ENCODE peak calls at places on chromosomes 5 and 9, in four cellular contexts. T is H9, U is MM.1S, Y is upper lobe of right lung. N is an unnamed sample.
A peak's percentile ranks its signal among the peaks of the same experiment; 100 is the strongest.

GRCh38 chr9:7097785-7098420 is 340.1 kb downstream of the KDM4C start:
- DNase-seq in T (no peak), U (no peak), Y (no peak), N (no peak)

GRCh38 chr5:122815218-122815767 is 30.1 kb upstream of the SNX24 start:
- DNase-seq in T (no peak), U (no peak), Y (no peak), N (no peak)

GRCh38 chr5:61416010-61416409 is 84.0 kb downstream of the ZSWIM6 start:
- DNase-seq in T (no peak), U (no peak), Y (no peak), N (no peak)

GRCh38 chr9:121156263-121156731 is 45.4 kb downstream of the RAB14 start:
- DNase-seq in T (no peak), U (peak; percentile 69), Y (no peak), N (no peak)

GRCh38 chr9:14098102-14098501 is 215.8 kb downstream of the NFIB start:
- DNase-seq in T (no peak), U (no peak), Y (no peak), N (no peak)

GRCh38 chr9:123048748-123049147 is 15.3 kb downstream of the GPR21 start:
- DNase-seq in T (no peak), U (no peak), Y (no peak), N (no peak)

GRCh38 chr5:65961644-65962043 is 35.3 kb downstream of the ERBIN start:
- DNase-seq in T (no peak), U (no peak), Y (no peak), N (no peak)

GRCh38 chr5:137730331-137730730 is 5.6 kb downstream of the KLHL3 start:
- DNase-seq in T (no peak), U (no peak), Y (no peak), N (no peak)

GRCh38 chr5:172179032-172179989 is 8.7 kb downstream of the STK10 start:
- DNase-seq in T (peak; percentile 57), U (peak; percentile 73), Y (no peak), N (no peak)

GRCh38 chr5:152994040-152994439 is 496.4 kb upstream of the GRIA1 start:
- DNase-seq in T (no peak), U (no peak), Y (no peak), N (no peak)

GRCh38 chr9:133889498-133890301 is 102.4 kb downstream of the VAV2 start:
- DNase-seq in T (no peak), U (no peak), Y (no peak), N (no peak)

GRCh38 chr5:143552680-143553079 is 149.2 kb upstream of the NR3C1 start:
- DNase-seq in T (no peak), U (no peak), Y (no peak), N (no peak)

GRCh38 chr9:130271473-130271872 is 5.9 kb downstream of the HMCN2 start:
- DNase-seq in T (no peak), U (no peak), Y (no peak), N (no peak)

GRCh38 chr5:124806026-124806856 is 59.8 kb upstream of the ZNF608 start:
- DNase-seq in T (peak; percentile 51), U (no peak), Y (peak; percentile 81), N (peak; percentile 92)

GRCh38 chr5:108801776-108802175 is 54.1 kb downstream of the FER start:
- DNase-seq in T (no peak), U (no peak), Y (no peak), N (no peak)

GRCh38 chr9:17847908-17848307 is 269.0 kb downstream of the SH3GL2 start:
- DNase-seq in T (no peak), U (no peak), Y (no peak), N (no peak)

GRCh38 chr5:75510417-75510835 is 1.0 kb downstream of the CERT1 start:
- DNase-seq in T (no peak), U (no peak), Y (no peak), N (no peak)

GRCh38 chr9:70013598-70014196 is 30.0 kb upstream of the MAMDC2 start:
- DNase-seq in T (no peak), U (no peak), Y (no peak), N (no peak)

GRCh38 chr5:145237843-145238242 is 597.3 kb downstream of the PRELID2 start:
- DNase-seq in T (peak; percentile 77), U (peak; percentile 68), Y (no peak), N (no peak)

GRCh38 chr5:67214713-67215591 is 18.4 kb upstream of the CD180 start:
- DNase-seq in T (no peak), U (no peak), Y (peak; percentile 73), N (no peak)

GRCh38 chr5:53249529-53249928 is 140.0 kb upstream of the MOCS2 start:
- DNase-seq in T (no peak), U (no peak), Y (no peak), N (no peak)

GRCh38 chr9:104572612-104573011 is 3.6 kb downstream of the OR13C8 start:
- DNase-seq in T (no peak), U (no peak), Y (no peak), N (no peak)

GRCh38 chr9:36843964-36844363 is 190.1 kb downstream of the PAX5 start:
- DNase-seq in T (no peak), U (peak; percentile 17), Y (no peak), N (no peak)

GRCh38 chr5:95261369-95262175 is 23.3 kb downstream of the MCTP1 start:
- DNase-seq in T (no peak), U (peak; percentile 37), Y (no peak), N (no peak)

GRCh38 chr5:4640793-4641192 is 499.3 kb upstream of the ADAMTS16 start:
- DNase-seq in T (peak; percentile 62), U (no peak), Y (no peak), N (no peak)

GRCh38 chr5:36590513-36591286 is 15.7 kb upstream of the SLC1A3 start:
- DNase-seq in T (no peak), U (no peak), Y (no peak), N (no peak)

GRCh38 chr5:102223542-102224444 is 72.3 kb downstream of the SLCO4C1 start:
- DNase-seq in T (no peak), U (peak; percentile 62), Y (no peak), N (no peak)

GRCh38 chr5:139808481-139809330 is 13.1 kb downstream of the PSD2 start:
- DNase-seq in T (peak; percentile 82), U (peak; percentile 39), Y (peak; percentile 70), N (peak; percentile 85)

GRCh38 chr5:78819166-78819565 is 165.9 kb downstream of the ARSB start:
- DNase-seq in T (no peak), U (no peak), Y (no peak), N (no peak)

GRCh38 chr5:84085387-84086041 is 299.2 kb downstream of the EDIL3 start:
- DNase-seq in T (no peak), U (no peak), Y (no peak), N (no peak)

GRCh38 chr5:74945561-74946165 is 79.5 kb upstream of the FAM169A start:
- DNase-seq in T (no peak), U (no peak), Y (no peak), N (no peak)

GRCh38 chr5:134905246-134905996 is 490 bp downstream of the PCBD2 start:
- DNase-seq in T (no peak), U (peak; percentile 78), Y (no peak), N (no peak)

GRCh38 chr5:73387630-73388370 is 60.8 kb downstream of the FOXD1 start:
- DNase-seq in T (no peak), U (peak; percentile 98), Y (no peak), N (no peak)

GRCh38 chr9:78369644-78370219 is 72.8 kb downstream of the PSAT1 start:
- DNase-seq in T (peak; percentile 86), U (no peak), Y (peak; percentile 82), N (no peak)

GRCh38 chr9:16321461-16322119 is 548.9 kb downstream of the BNC2 start:
- DNase-seq in T (peak; percentile 17), U (no peak), Y (no peak), N (no peak)

GRCh38 chr5:55714339-55714738 is 2.2 kb upstream of the SLC38A9 start:
- DNase-seq in T (peak; percentile 41), U (no peak), Y (no peak), N (no peak)
- TF ChIP-seq CTCF in T (peak; percentile 33), U (no peak), Y (no peak), N (peak; percentile 45)

GRCh38 chr9:97636903-97637302 is 3.3 kb downstream of the NCBP1 start:
- DNase-seq in T (no peak), U (no peak), Y (no peak), N (no peak)

GRCh38 chr9:97635026-97635425 is 1.4 kb downstream of the NCBP1 start:
- DNase-seq in T (no peak), U (no peak), Y (no peak), N (no peak)

GRCh38 chr9:97633859-97634485 is 351 bp downstream of the NCBP1 start:
- DNase-seq in T (no peak), U (peak; percentile 33), Y (no peak), N (no peak)

GRCh38 chr9:97640290-97640689 is 6.7 kb downstream of the NCBP1 start:
- DNase-seq in T (no peak), U (no peak), Y (no peak), N (no peak)

DNA sequence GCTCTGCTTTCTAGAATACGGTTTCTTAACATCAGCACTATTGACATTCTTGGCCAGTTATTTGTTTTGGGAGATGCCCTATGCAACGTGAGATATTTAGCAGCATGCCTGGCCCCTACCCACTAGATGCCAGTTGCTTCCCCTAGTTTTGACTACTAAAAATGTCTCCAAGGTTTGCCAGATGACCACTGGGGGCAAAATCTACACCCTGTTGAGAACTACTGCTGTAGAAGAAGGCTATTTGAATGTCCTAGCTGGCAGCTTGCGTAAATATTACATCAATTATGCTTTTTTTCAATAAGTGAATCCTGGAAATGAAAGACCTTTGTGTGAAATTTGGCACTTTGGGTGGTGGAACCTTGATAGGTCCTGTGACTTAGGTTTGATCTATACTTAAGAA is 5.0 kb downstream of the NCBP1 start:
- DNase-seq in T (no peak), U (no peak), Y (no peak), N (no peak)
- TF ChIP-seq CTCF in T (peak; percentile 49), U (peak; percentile 15), Y (no peak), N (peak; percentile 43)

GRCh38 chr5:38755171-38755570 is 90.6 kb upstream of the OSMR start:
- DNase-seq in T (no peak), U (no peak), Y (no peak), N (no peak)
- TF ChIP-seq CTCF in T (no peak), U (no peak), Y (no peak), N (peak; percentile 40)

GRCh38 chr5:81785311-81785710 is 34.4 kb upstream of the SSBP2 start:
- DNase-seq in T (no peak), U (no peak), Y (no peak), N (no peak)
- TF ChIP-seq CTCF in T (no peak), U (no peak), Y (no peak), N (no peak)

GRCh38 chr9:131528186-131528585 is 2.9 kb downstream of the UCK1 start:
- DNase-seq in T (no peak), U (no peak), Y (no peak), N (no peak)

GRCh38 chr9:131530546-131530929 is 525 bp downstream of the UCK1 start:
- DNase-seq in T (no peak), U (peak; percentile 45), Y (peak; percentile 75), N (no peak)

GRCh38 chr9:131528886-131529505 is 2.1 kb downstream of the UCK1 start:
- DNase-seq in T (no peak), U (no peak), Y (no peak), N (no peak)

GRCh38 chr9:131530930-131531832 is at the start of gene UCK1:
- DNase-seq in T (peak; percentile 90), U (peak; percentile 85), Y (peak; percentile 90), N (no peak)

GRCh38 chr9:131529597-131530545 is 1.2 kb downstream of the UCK1 start:
- DNase-seq in T (no peak), U (no peak), Y (no peak), N (no peak)
- TF ChIP-seq CTCF in T (no peak), U (no peak), Y (no peak), N (no peak)

GRCh38 chr5:133316346-133317343 is 264.8 kb downstream of the HSPA4 start:
- DNase-seq in T (peak; percentile 82), U (no peak), Y (no peak), N (no peak)
- TF ChIP-seq CTCF in T (peak; percentile 73), U (no peak), Y (no peak), N (peak; percentile 39)